ENCODE peak calls at places on chromosomes 6 and 20, in nine cellular contexts. One of them, this sample, is unnamed.

GRCh38 chr6:31076611-31077010 is 35.8 kb downstream of the C6orf15 start:
- DNase-seq in fibroblast of villous mesenchyme: peak; percentile 19
- DNase-seq in omental fat pad: no peak
- DNase-seq in prostate gland: no peak
- DNase-seq in fibroblast of mammary gland: no peak
- DNase-seq in ovary: no peak
- DNase-seq in spleen: no peak
- DNase-seq in fibroblast of the aortic adventitia: no peak
- DNase-seq in OCI-LY7: no peak
- DNase-seq in this sample: no peak

GRCh38 chr6:105593805-105594231 is 190.9 kb upstream of the PREP start:
- DNase-seq in omental fat pad: no peak
- DNase-seq in spleen: no peak
- DNase-seq in fibroblast of villous mesenchyme: peak; percentile 59
- DNase-seq in OCI-LY7: no peak
- DNase-seq in prostate gland: peak; percentile 53
- DNase-seq in fibroblast of mammary gland: peak; percentile 64
- DNase-seq in ovary: no peak
- DNase-seq in fibroblast of the aortic adventitia: peak; percentile 81
- DNase-seq in this sample: peak; percentile 28

GRCh38 chr6:41586564-41586963 is 40.4 kb downstream of the FOXP4 start:
- DNase-seq in OCI-LY7: no peak
- DNase-seq in ovary: no peak
- DNase-seq in fibroblast of villous mesenchyme: no peak
- DNase-seq in fibroblast of the aortic adventitia: no peak
- DNase-seq in fibroblast of mammary gland: no peak
- DNase-seq in prostate gland: no peak
- DNase-seq in omental fat pad: no peak
- DNase-seq in spleen: no peak
- DNase-seq in this sample: no peak

GRCh38 chr20:61884571-61885389 is 180.9 kb downstream of the TAF4 start:
- DNase-seq in prostate gland: no peak
- DNase-seq in OCI-LY7: no peak
- DNase-seq in fibroblast of the aortic adventitia: no peak
- DNase-seq in ovary: no peak
- DNase-seq in spleen: no peak
- DNase-seq in fibroblast of villous mesenchyme: no peak
- DNase-seq in omental fat pad: no peak
- DNase-seq in fibroblast of mammary gland: no peak
- DNase-seq in this sample: no peak

GRCh38 chr6:25476126-25476525 is 175.9 kb upstream of the SCGN start:
- DNase-seq in spleen: no peak
- DNase-seq in OCI-LY7: no peak
- DNase-seq in fibroblast of villous mesenchyme: no peak
- DNase-seq in omental fat pad: no peak
- DNase-seq in fibroblast of the aortic adventitia: peak; percentile 36
- DNase-seq in fibroblast of mammary gland: peak; percentile 46
- DNase-seq in ovary: no peak
- DNase-seq in prostate gland: no peak
- DNase-seq in this sample: peak; percentile 62

GRCh38 chr6:102798631-102799030 is 1405.1 kb downstream of the GRIK2 start:
- DNase-seq in spleen: no peak
- DNase-seq in OCI-LY7: no peak
- DNase-seq in fibroblast of mammary gland: no peak
- DNase-seq in omental fat pad: no peak
- DNase-seq in ovary: no peak
- DNase-seq in prostate gland: no peak
- DNase-seq in fibroblast of the aortic adventitia: no peak
- DNase-seq in fibroblast of villous mesenchyme: no peak
- DNase-seq in this sample: no peak

GRCh38 chr6:136947037-136947436 is 24.9 kb downstream of the SLC35D3 start:
- DNase-seq in fibroblast of villous mesenchyme: no peak
- DNase-seq in fibroblast of the aortic adventitia: no peak
- DNase-seq in prostate gland: no peak
- DNase-seq in omental fat pad: no peak
- DNase-seq in fibroblast of mammary gland: no peak
- DNase-seq in ovary: no peak
- DNase-seq in OCI-LY7: no peak
- DNase-seq in spleen: no peak
- DNase-seq in this sample: no peak

GRCh38 chr6:80132942-80133517 is 26.6 kb downstream of the BCKDHB start:
- DNase-seq in fibroblast of mammary gland: peak; percentile 73
- DNase-seq in fibroblast of villous mesenchyme: peak; percentile 70
- DNase-seq in OCI-LY7: peak; percentile 8
- DNase-seq in ovary: peak; percentile 20
- DNase-seq in fibroblast of the aortic adventitia: peak; percentile 81
- DNase-seq in spleen: no peak
- DNase-seq in omental fat pad: peak; percentile 40
- DNase-seq in prostate gland: peak; percentile 41
- DNase-seq in this sample: peak; percentile 78

GRCh38 chr6:80789912-80790635 is 683.6 kb downstream of the BCKDHB start:
- DNase-seq in spleen: no peak
- DNase-seq in fibroblast of villous mesenchyme: no peak
- DNase-seq in OCI-LY7: no peak
- DNase-seq in fibroblast of mammary gland: peak; percentile 61
- DNase-seq in prostate gland: no peak
- DNase-seq in fibroblast of the aortic adventitia: peak; percentile 87
- DNase-seq in ovary: no peak
- DNase-seq in omental fat pad: no peak
- DNase-seq in this sample: peak; percentile 41

GRCh38 chr6:159984268-159984786 is 15.4 kb downstream of the IGF2R start:
- DNase-seq in prostate gland: no peak
- DNase-seq in omental fat pad: no peak
- DNase-seq in OCI-LY7: no peak
- DNase-seq in fibroblast of the aortic adventitia: peak; percentile 87
- DNase-seq in ovary: no peak
- DNase-seq in spleen: no peak
- DNase-seq in fibroblast of mammary gland: peak; percentile 94
- DNase-seq in fibroblast of villous mesenchyme: peak; percentile 66
- DNase-seq in this sample: peak; percentile 94

GRCh38 chr6:118720125-118720473 is 68.7 kb upstream of the CEP85L start:
- DNase-seq in OCI-LY7: no peak
- DNase-seq in fibroblast of villous mesenchyme: no peak
- DNase-seq in fibroblast of the aortic adventitia: no peak
- DNase-seq in ovary: no peak
- DNase-seq in omental fat pad: no peak
- DNase-seq in spleen: no peak
- DNase-seq in fibroblast of mammary gland: no peak
- DNase-seq in prostate gland: no peak
- DNase-seq in this sample: no peak

GRCh38 chr6:165920896-165921671 is 246.6 kb downstream of the TBXT start:
- DNase-seq in fibroblast of the aortic adventitia: peak; percentile 14
- DNase-seq in spleen: no peak
- DNase-seq in prostate gland: no peak
- DNase-seq in fibroblast of mammary gland: peak; percentile 1
- DNase-seq in omental fat pad: no peak
- DNase-seq in fibroblast of villous mesenchyme: no peak
- DNase-seq in OCI-LY7: no peak
- DNase-seq in ovary: no peak
- DNase-seq in this sample: peak; percentile 58

GRCh38 chr6:36126553-36127458 is 3.5 kb upstream of the MAPK13 start:
- DNase-seq in fibroblast of the aortic adventitia: peak; percentile 41
- DNase-seq in ovary: no peak
- DNase-seq in fibroblast of villous mesenchyme: peak; percentile 34
- DNase-seq in prostate gland: no peak
- DNase-seq in OCI-LY7: no peak
- DNase-seq in spleen: no peak
- DNase-seq in fibroblast of mammary gland: peak; percentile 76
- DNase-seq in omental fat pad: no peak
- DNase-seq in this sample: peak; percentile 54

GRCh38 chr6:117441824-117442264 is 16.1 kb upstream of the ROS1 start:
- DNase-seq in fibroblast of mammary gland: peak; percentile 88
- DNase-seq in OCI-LY7: no peak
- DNase-seq in omental fat pad: no peak
- DNase-seq in fibroblast of the aortic adventitia: peak; percentile 88
- DNase-seq in spleen: no peak
- DNase-seq in ovary: no peak
- DNase-seq in prostate gland: no peak
- DNase-seq in fibroblast of villous mesenchyme: peak; percentile 73
- DNase-seq in this sample: peak; percentile 92

DNA sequence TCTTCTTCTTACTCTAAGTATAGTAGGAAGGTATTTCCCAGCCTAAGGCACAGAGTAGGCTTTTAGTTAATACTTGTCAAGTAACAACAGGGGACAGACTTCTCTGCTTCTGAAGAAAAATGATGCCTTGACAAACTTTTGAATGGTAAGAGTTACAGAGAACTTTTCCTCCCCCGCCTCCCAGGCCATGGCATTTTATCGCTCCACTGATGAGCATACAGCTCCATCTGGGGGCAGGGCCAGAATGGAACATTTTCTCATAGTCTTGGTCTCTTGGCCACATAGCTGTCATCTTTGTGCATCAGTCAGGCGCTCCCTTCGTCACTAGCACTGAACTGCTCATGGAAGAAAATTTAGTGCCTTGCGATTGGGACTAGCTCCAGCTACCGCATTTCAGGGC is 1066.8 kb upstream of the CITED2 start:
- DNase-seq in ovary: peak; percentile 46
- DNase-seq in spleen: peak; percentile 73
- DNase-seq in fibroblast of villous mesenchyme: peak; percentile 48
- DNase-seq in omental fat pad: peak; percentile 23
- DNase-seq in OCI-LY7: no peak
- DNase-seq in fibroblast of mammary gland: peak; percentile 48
- DNase-seq in fibroblast of the aortic adventitia: peak; percentile 41
- DNase-seq in prostate gland: peak; percentile 32
- DNase-seq in this sample: peak; percentile 70
- TF ChIP-seq CTCF in ovary: peak; percentile 22
- TF ChIP-seq CTCF in spleen: no peak
- TF ChIP-seq CTCF in fibroblast of villous mesenchyme: peak; percentile 43
- TF ChIP-seq CTCF in omental fat pad: no peak
- TF ChIP-seq CTCF in OCI-LY7: peak; percentile 27
- TF ChIP-seq CTCF in fibroblast of mammary gland: peak; percentile 35
- TF ChIP-seq CTCF in fibroblast of the aortic adventitia: peak; percentile 25
- TF ChIP-seq CTCF in prostate gland: peak; percentile 40
- TF ChIP-seq CTCF in this sample: peak; percentile 38

GRCh38 chr6:99790679-99791078 is 184.0 kb downstream of the PRDM13 start:
- DNase-seq in spleen: no peak
- DNase-seq in prostate gland: no peak
- DNase-seq in fibroblast of the aortic adventitia: peak; percentile 1
- DNase-seq in fibroblast of villous mesenchyme: no peak
- DNase-seq in fibroblast of mammary gland: no peak
- DNase-seq in OCI-LY7: peak; percentile 4
- DNase-seq in omental fat pad: no peak
- DNase-seq in ovary: no peak
- DNase-seq in this sample: no peak
- TF ChIP-seq CTCF in spleen: no peak
- TF ChIP-seq CTCF in prostate gland: no peak
- TF ChIP-seq CTCF in fibroblast of the aortic adventitia: peak; percentile 25
- TF ChIP-seq CTCF in fibroblast of villous mesenchyme: no peak
- TF ChIP-seq CTCF in fibroblast of mammary gland: peak; percentile 28
- TF ChIP-seq CTCF in OCI-LY7: peak; percentile 64
- TF ChIP-seq CTCF in omental fat pad: no peak
- TF ChIP-seq CTCF in ovary: no peak
- TF ChIP-seq CTCF in this sample: peak; percentile 14

DNA sequence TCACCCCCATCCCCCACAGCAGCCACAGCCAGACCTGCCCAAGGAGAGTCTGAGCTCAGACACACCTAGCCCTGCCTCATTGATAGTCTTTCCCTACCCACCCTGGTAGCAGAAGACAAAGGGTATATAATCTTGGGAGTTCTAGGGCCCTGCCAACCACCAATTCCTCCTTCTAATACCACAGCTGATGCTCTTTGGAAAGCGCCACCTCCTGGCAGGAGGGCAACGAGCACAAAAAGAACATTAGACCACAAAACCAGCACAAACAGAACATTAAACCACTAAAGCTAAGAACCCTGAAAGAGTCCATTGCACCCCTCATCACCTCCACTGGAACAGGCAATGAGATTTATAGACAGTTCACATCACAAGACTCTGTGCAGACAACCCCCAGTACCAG is 195.8 kb upstream of the FUT9 start:
- DNase-seq in ovary: no peak
- DNase-seq in fibroblast of mammary gland: no peak
- DNase-seq in prostate gland: no peak
- DNase-seq in fibroblast of villous mesenchyme: no peak
- DNase-seq in omental fat pad: no peak
- DNase-seq in spleen: peak; percentile 40
- DNase-seq in fibroblast of the aortic adventitia: no peak
- DNase-seq in OCI-LY7: peak; percentile 1
- DNase-seq in this sample: no peak
- TF ChIP-seq CTCF in ovary: no peak
- TF ChIP-seq CTCF in fibroblast of mammary gland: no peak
- TF ChIP-seq CTCF in prostate gland: no peak
- TF ChIP-seq CTCF in fibroblast of villous mesenchyme: no peak
- TF ChIP-seq CTCF in omental fat pad: no peak
- TF ChIP-seq CTCF in spleen: no peak
- TF ChIP-seq CTCF in fibroblast of the aortic adventitia: no peak
- TF ChIP-seq CTCF in OCI-LY7: peak; percentile 64
- TF ChIP-seq CTCF in this sample: no peak

DNA sequence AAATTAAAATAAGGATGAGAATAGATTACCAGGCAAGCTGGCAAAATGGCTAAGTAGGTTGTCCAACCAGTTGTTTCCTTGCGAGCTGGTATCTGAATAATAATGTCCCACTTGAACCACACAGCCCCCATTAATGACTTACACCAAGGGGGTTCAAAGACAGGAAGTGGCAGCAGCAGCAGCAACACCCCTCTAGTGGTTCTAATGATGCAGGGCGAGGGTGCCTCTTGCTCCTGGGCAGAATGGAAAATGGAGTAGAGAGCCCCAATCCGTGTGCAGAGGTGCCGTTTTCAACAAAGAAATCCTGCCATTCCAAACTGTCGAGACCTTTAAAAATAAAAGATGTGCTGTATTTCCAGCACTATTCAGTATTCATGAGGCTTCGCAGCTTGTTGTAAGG is 218.1 kb downstream of the TSHZ2 start:
- DNase-seq in omental fat pad: no peak
- DNase-seq in OCI-LY7: no peak
- DNase-seq in fibroblast of the aortic adventitia: no peak
- DNase-seq in fibroblast of villous mesenchyme: no peak
- DNase-seq in fibroblast of mammary gland: no peak
- DNase-seq in prostate gland: no peak
- DNase-seq in spleen: no peak
- DNase-seq in ovary: no peak
- DNase-seq in this sample: no peak
- TF ChIP-seq CTCF in omental fat pad: no peak
- TF ChIP-seq CTCF in OCI-LY7: no peak
- TF ChIP-seq CTCF in fibroblast of the aortic adventitia: no peak
- TF ChIP-seq CTCF in fibroblast of villous mesenchyme: no peak
- TF ChIP-seq CTCF in fibroblast of mammary gland: no peak
- TF ChIP-seq CTCF in prostate gland: no peak
- TF ChIP-seq CTCF in spleen: no peak
- TF ChIP-seq CTCF in ovary: no peak
- TF ChIP-seq CTCF in this sample: no peak

GRCh38 chr20:24753136-24753535 is 195.9 kb upstream of the CST7 start:
- DNase-seq in ovary: no peak
- DNase-seq in fibroblast of mammary gland: no peak
- DNase-seq in spleen: no peak
- DNase-seq in omental fat pad: no peak
- DNase-seq in fibroblast of villous mesenchyme: no peak
- DNase-seq in fibroblast of the aortic adventitia: no peak
- DNase-seq in OCI-LY7: no peak
- DNase-seq in prostate gland: no peak
- DNase-seq in this sample: no peak
- TF ChIP-seq CTCF in ovary: no peak
- TF ChIP-seq CTCF in fibroblast of mammary gland: no peak
- TF ChIP-seq CTCF in spleen: no peak
- TF ChIP-seq CTCF in omental fat pad: no peak
- TF ChIP-seq CTCF in fibroblast of villous mesenchyme: no peak
- TF ChIP-seq CTCF in fibroblast of the aortic adventitia: no peak
- TF ChIP-seq CTCF in OCI-LY7: no peak
- TF ChIP-seq CTCF in prostate gland: no peak
- TF ChIP-seq CTCF in this sample: no peak

This sample was measured in fibroblast of pulmonary artery.